ENCODE peak calls at places on chromosome 1, in six cellular contexts. F, Q, L, V, O and D are unnamed samples.

GRCh38 chr1:114331936-114332335 is 178.3 kb upstream of the SYT6 start:
- DNase-seq in Q (no peak), O (no peak), V (no peak), F (no peak), L (no peak), D (no peak)

GRCh38 chr1:56934400-56935080 is 31.3 kb downstream of the C8B start:
- DNase-seq in L (no peak), V (no peak), F (no peak), Q (no peak), O (no peak), D (peak; percentile 27)

GRCh38 chr1:151157067-151157531 is 650 bp downstream of the TNFAIP8L2 start:
- DNase-seq in V (no peak), F (no peak), L (no peak), O (no peak), Q (no peak), D (no peak)

GRCh38 chr1:40930174-40930573 is 49.3 kb upstream of the CTPS1 start:
- DNase-seq in L (peak; percentile 67), O (no peak), Q (peak; percentile 51), V (no peak), F (no peak), D (no peak)

GRCh38 chr1:207049514-207049913 is 1.5 kb downstream of the YOD1 start:
- DNase-seq in V (no peak), F (no peak), L (no peak), O (no peak), Q (no peak), D (no peak)

GRCh38 chr1:153699768-153700167 is 21.3 kb downstream of the NPR1 start:
- DNase-seq in O (no peak), L (no peak), V (no peak), Q (no peak), F (no peak), D (no peak)

GRCh38 chr1:180953791-180954721 is 41.4 kb downstream of the KIAA1614 start:
- DNase-seq in Q (peak; percentile 75), V (no peak), O (peak; percentile 31), F (peak; percentile 70), L (peak; percentile 73), D (peak; percentile 45)

GRCh38 chr1:227388771-227389170 is 70.5 kb upstream of the CDC42BPA start:
- DNase-seq in F (no peak), O (no peak), Q (no peak), L (no peak), V (no peak), D (no peak)

GRCh38 chr1:219373616-219373935 is 199.9 kb downstream of the LYPLAL1 start:
- DNase-seq in V (no peak), Q (no peak), L (no peak), F (no peak), O (no peak), D (no peak)

GRCh38 chr1:178931843-178932551 is 61.1 kb upstream of the ANGPTL1 start:
- DNase-seq in O (no peak), V (no peak), L (peak; percentile 39), F (no peak), Q (peak; percentile 92), D (peak; percentile 39)

GRCh38 chr1:17112496-17113236 is 6.6 kb downstream of the PADI2 start:
- DNase-seq in V (no peak), Q (no peak), F (no peak), L (no peak), O (no peak), D (no peak)

GRCh38 chr1:199161766-199162303 is 523.0 kb downstream of the PTPRC start:
- DNase-seq in L (no peak), O (no peak), V (no peak), F (no peak), Q (no peak), D (no peak)

GRCh38 chr1:199978408-199978940 is 49.0 kb upstream of the NR5A2 start:
- DNase-seq in O (no peak), F (no peak), V (no peak), L (peak; percentile 31), Q (no peak), D (peak; percentile 45)

GRCh38 chr1:151311589-151312331 is 15.5 kb downstream of the PI4KB start:
- DNase-seq in F (peak; percentile 93), L (peak; percentile 41), O (no peak), Q (peak; percentile 91), V (no peak), D (peak; percentile 89)

GRCh38 chr1:184497962-184498723 is 111.3 kb downstream of the C1orf21 start:
- DNase-seq in O (peak; percentile 72), V (no peak), F (no peak), Q (no peak), L (no peak), D (no peak)

GRCh38 chr1:39434797-39435395 is 56.5 kb upstream of the BMP8A start:
- DNase-seq in V (no peak), Q (no peak), O (no peak), F (no peak), L (no peak), D (no peak)

GRCh38 chr1:204828352-204828850 is 42.3 kb upstream of the NFASC start:
- DNase-seq in F (peak; percentile 60), O (peak; percentile 88), V (peak; percentile 69), L (peak; percentile 33), Q (peak; percentile 73), D (peak; percentile 41)

GRCh38 chr1:174965006-174965971 is 34.5 kb upstream of the CACYBP start:
- DNase-seq in O (no peak), F (no peak), V (no peak), L (no peak), Q (no peak), D (no peak)

GRCh38 chr1:41020109-41020576 is 1.4 kb downstream of the SLFNL1 start:
- DNase-seq in V (no peak), O (no peak), L (no peak), F (no peak), Q (peak; percentile 66), D (no peak)

GRCh38 chr1:231485029-231485784 is 43.3 kb upstream of the TSNAX start:
- DNase-seq in V (no peak), L (no peak), Q (no peak), F (no peak), O (no peak), D (no peak)

GRCh38 chr1:78370356-78370755 is 120.4 kb upstream of the PTGFR start:
- DNase-seq in Q (no peak), L (no peak), F (no peak), V (no peak), O (no peak), D (no peak)

GRCh38 chr1:175079338-175079737 is 11.7 kb downstream of the TNN start:
- DNase-seq in O (no peak), L (no peak), Q (no peak), F (no peak), V (no peak), D (no peak)

GRCh38 chr1:54506594-54506993 is 41.4 kb upstream of the ACOT11 start:
- DNase-seq in V (no peak), F (no peak), Q (no peak), L (no peak), O (no peak), D (no peak)

GRCh38 chr1:921011-921837 is 2.5 kb upstream of the SAMD11 start:
- DNase-seq in Q (peak; percentile 84), O (peak; percentile 75), V (peak; percentile 64), F (peak; percentile 68), L (peak; percentile 70), D (peak; percentile 29)

GRCh38 chr1:3122311-3122710 is 53.3 kb downstream of the PRDM16 start:
- DNase-seq in L (no peak), V (no peak), O (no peak), Q (no peak), F (no peak), D (no peak)

GRCh38 chr1:27521336-27522147 is 31.6 kb upstream of the WASF2 start:
- DNase-seq in Q (peak; percentile 81), V (no peak), L (no peak), F (no peak), O (no peak), D (no peak)

GRCh38 chr1:17080881-17081280 is 27.0 kb upstream of the SDHB start:
- DNase-seq in L (peak; percentile 87), V (no peak), O (no peak), Q (no peak), F (no peak), D (no peak)

GRCh38 chr1:155085504-155086181 is 7.0 kb downstream of the EFNA3 start:
- DNase-seq in L (peak; percentile 72), O (peak; percentile 56), F (peak; percentile 77), Q (peak; percentile 86), V (no peak), D (no peak)

GRCh38 chr1:115642168-115643072 is 650 bp downstream of the VANGL1 start:
- DNase-seq in F (peak; percentile 57), O (peak; percentile 61), L (peak; percentile 51), Q (peak; percentile 68), V (peak; percentile 51), D (no peak)

GRCh38 chr1:222600274-222600673 is 10.5 kb upstream of the TAF1A start:
- DNase-seq in F (no peak), Q (no peak), V (no peak), O (no peak), L (no peak), D (no peak)

DNA sequence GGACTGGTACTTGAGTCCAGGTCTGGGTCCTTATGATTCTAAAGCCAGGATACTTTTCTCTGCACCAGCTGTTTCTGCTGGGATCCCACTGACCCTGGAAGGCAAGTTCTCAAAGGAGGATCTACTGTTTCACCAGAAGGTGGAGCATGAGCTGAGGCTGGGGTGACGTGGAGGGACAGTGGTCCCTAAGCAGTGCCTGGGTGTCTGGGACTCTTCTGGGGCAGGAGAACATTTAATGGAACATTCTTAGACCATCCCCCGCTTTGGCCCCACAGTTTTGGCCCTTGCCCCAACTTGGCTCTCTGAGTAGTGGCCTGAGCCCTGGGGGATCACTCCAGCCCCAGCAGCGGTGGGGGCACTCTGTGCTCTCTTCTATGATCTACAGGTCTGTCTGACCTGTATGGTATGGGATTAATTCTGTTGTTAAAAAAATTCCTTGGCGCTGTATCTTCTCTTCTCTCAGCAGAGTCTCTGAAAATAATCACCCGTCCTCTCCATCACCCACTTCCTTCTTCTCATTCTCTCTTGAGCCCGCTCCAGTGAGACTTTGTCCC is 60.3 kb upstream of the CSF3R start:
- DNase-seq in O (peak; percentile 50), Q (peak; percentile 28), V (no peak), F (peak; percentile 10), L (no peak), D (no peak)
- TF ChIP-seq CTCF in O (no peak), Q (no peak), V (peak; percentile 51), F (no peak), L (no peak), D (no peak)

GRCh38 chr1:197731449-197731848 is 43.8 kb downstream of the DENND1B start:
- DNase-seq in L (no peak), O (no peak), F (no peak), Q (no peak), V (no peak), D (no peak)
- TF ChIP-seq CTCF in L (no peak), O (no peak), F (no peak), Q (no peak), V (no peak), D (no peak)

GRCh38 chr1:65948609-65949229 is 156.0 kb downstream of the PDE4B start:
- DNase-seq in O (no peak), V (no peak), F (peak; percentile 13), L (no peak), Q (no peak), D (peak; percentile 7)
- TF ChIP-seq CTCF in O (no peak), V (no peak), F (no peak), L (no peak), Q (no peak), D (peak; percentile 22)

GRCh38 chr1:71345491-71345890 is 264.7 kb upstream of the ZRANB2 start:
- DNase-seq in F (no peak), Q (no peak), O (no peak), V (no peak), L (no peak), D (no peak)

GRCh38 chr1:71339238-71339637 is 258.4 kb upstream of the ZRANB2 start:
- DNase-seq in L (no peak), Q (no peak), V (no peak), O (no peak), F (no peak), D (no peak)

GRCh38 chr1:71343686-71344416 is 263.0 kb upstream of the ZRANB2 start:
- DNase-seq in V (no peak), L (no peak), O (peak; percentile 16), Q (no peak), F (no peak), D (no peak)
- TF ChIP-seq CTCF in V (peak; percentile 18), L (no peak), O (peak; percentile 20), Q (no peak), F (no peak), D (no peak)